ENCODE peak calls at places on chromosomes 4 and X, in five cellular contexts. V is stomach, O is esophagus muscularis mucosa, S is HCT116, D is sigmoid colon. W is an unnamed sample.

GRCh38 chr4:105909699-105910340 is 14.5 kb downstream of the NPNT start:
- DNase-seq in V (no peak), S (peak), D (no peak), O (no peak), W (no peak)

GRCh38 chrX:119541188-119541587 is 24.0 kb downstream of the STEEP1 start:
- DNase-seq in S (no peak), V (no peak), O (no peak), D (no peak), W (no peak)

GRCh38 chr4:53121304-53121865 is 244.5 kb downstream of the SCFD2 start:
- DNase-seq in O (no peak), S (no peak), D (no peak), V (no peak), W (no peak)

GRCh38 chr4:2822461-2823300 is 21.0 kb upstream of the ADD1 start:
- DNase-seq in V (no peak), O (no peak), D (peak), S (no peak), W (peak)

GRCh38 chrX:140447150-140447549 is 57.7 kb downstream of the SOX3 start:
- DNase-seq in O (no peak), S (no peak), D (no peak), V (no peak), W (no peak)

GRCh38 chrX:118961866-118962560 is 12.4 kb upstream of the LONRF3 start:
- DNase-seq in O (no peak), V (no peak), S (no peak), D (no peak), W (no peak)

GRCh38 chrX:139542652-139543051 is 12.1 kb downstream of the F9 start:
- DNase-seq in D (no peak), V (no peak), O (no peak), S (no peak), W (no peak)

GRCh38 chr4:145289403-145290076 is 109.2 kb upstream of the OTUD4 start:
- DNase-seq in V (no peak), O (no peak), S (no peak), D (no peak), W (no peak)

GRCh38 chr4:106287353-106287969 is 28.5 kb downstream of the TBCK start:
- DNase-seq in V (no peak), D (no peak), S (no peak), O (no peak), W (no peak)

GRCh38 chr4:42654606-42655005 is 2.3 kb downstream of the ATP8A1 start:
- DNase-seq in D (no peak), V (no peak), S (peak), O (no peak), W (no peak)

GRCh38 chr4:107856901-107857300 is 32.2 kb downstream of the SGMS2 start:
- DNase-seq in O (no peak), D (no peak), V (no peak), S (no peak), W (no peak)

GRCh38 chr4:11420327-11420726 is 8.4 kb downstream of the HS3ST1 start:
- DNase-seq in D (no peak), O (no peak), S (no peak), V (no peak), W (no peak)

GRCh38 chr4:34193451-34194154 is 2050.7 kb downstream of the ARAP2 start:
- DNase-seq in V (no peak), O (no peak), S (no peak), D (no peak), W (no peak)

GRCh38 chr4:81599646-81600231 is 128.0 kb upstream of the RASGEF1B start:
- DNase-seq in D (no peak), V (no peak), S (no peak), O (no peak), W (no peak)

GRCh38 chrX:103800318-103800717 is 23.7 kb downstream of the PLP1 start:
- DNase-seq in S (no peak), D (no peak), V (no peak), O (no peak), W (no peak)

GRCh38 chrX:2360731-2361130 is 140.0 kb downstream of the DHRSX start:
- DNase-seq in O (no peak), S (no peak), V (no peak), D (no peak), W (no peak)

GRCh38 chr4:113471141-113471860 is 290.2 kb downstream of the CAMK2D start:
- DNase-seq in V (no peak), S (no peak), O (no peak), D (no peak), W (no peak)

GRCh38 chrX:138411048-138411447 is 300.5 kb downstream of the FGF13 start:
- DNase-seq in V (no peak), D (no peak), O (no peak), S (no peak), W (no peak)

GRCh38 chr4:80033581-80033980 is 39.4 kb downstream of the ANTXR2 start:
- DNase-seq in V (no peak), D (no peak), S (no peak), O (no peak), W (no peak)

GRCh38 chr4:1971456-1972200 is 37.1 kb downstream of the NELFA start:
- DNase-seq in D (peak), O (no peak), V (no peak), S (no peak), W (peak)

GRCh38 chr4:106329027-106329618 is 12.8 kb downstream of the AIMP1 start:
- DNase-seq in D (no peak), S (peak), O (no peak), V (no peak), W (no peak)

GRCh38 chr4:31089815-31090214 is 369.6 kb downstream of the PCDH7 start:
- DNase-seq in S (peak), D (no peak), O (no peak), V (peak), W (no peak)

GRCh38 chr4:113941836-113942235 is 37.6 kb downstream of the ARSJ start:
- DNase-seq in V (no peak), D (no peak), O (no peak), S (no peak), W (no peak)

DNA sequence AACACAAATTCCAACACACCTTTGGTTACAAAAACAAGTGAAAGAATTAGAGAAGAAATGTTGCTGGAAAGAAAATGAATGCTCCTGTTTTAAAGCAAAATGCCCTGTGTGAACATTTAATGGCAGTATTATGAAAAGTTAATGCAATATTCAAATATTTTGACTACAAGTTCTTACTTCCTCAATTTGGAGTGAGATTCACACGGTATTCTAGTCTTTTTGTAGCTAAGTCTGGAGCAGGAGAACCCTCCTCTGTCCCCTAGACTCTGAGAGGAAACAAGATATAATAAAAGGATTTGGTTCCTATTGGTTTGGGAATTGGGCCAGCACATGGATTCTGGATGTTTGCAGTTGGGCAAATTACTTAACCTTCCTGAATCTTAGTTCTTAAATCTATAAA is 12.7 kb downstream of the MAD2L1 start:
- DNase-seq in D (no peak), S (no peak), O (no peak), V (no peak), W (no peak)
- H3K27ac ChIP-seq in D (peak), S (no peak), O (peak), V (no peak), W (no peak)

DNA sequence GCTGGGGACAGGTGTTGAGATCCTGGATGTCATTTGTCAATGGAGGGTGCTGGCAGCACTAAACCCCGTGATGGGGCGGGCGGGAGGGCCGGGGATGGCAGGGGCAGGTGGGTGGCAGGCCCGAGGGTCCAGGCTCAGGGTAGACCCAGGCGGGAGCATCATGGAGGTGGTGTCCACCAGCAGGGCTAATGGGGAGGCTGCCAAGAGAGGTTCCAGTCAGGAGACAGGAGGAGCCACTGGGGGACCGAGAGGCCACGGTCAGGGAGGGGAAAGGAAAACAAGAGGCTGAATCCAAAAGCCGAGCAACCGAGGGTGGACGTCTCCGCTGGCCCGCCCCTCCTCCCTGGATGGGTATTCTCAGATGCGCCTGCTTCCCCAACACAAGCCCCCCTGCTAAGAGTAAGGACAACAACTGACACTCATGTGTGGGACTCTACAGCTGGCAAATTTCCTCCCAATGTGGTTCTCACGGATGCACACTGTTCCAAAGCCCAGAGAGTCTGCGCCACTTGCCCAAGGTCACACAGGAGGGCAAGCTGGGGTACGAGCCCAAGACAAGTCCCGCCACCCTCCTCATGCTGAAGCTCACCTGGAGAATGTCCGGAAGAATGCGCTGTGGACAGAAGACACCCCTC is 132.0 kb downstream of the CPZ start:
- DNase-seq in V (peak), S (no peak), O (no peak), D (peak), W (peak)
- TF ChIP-seq POLR2AphosphoS5 in V (no peak), S (no peak), O (no peak), D (no peak), W (no peak)

DNA sequence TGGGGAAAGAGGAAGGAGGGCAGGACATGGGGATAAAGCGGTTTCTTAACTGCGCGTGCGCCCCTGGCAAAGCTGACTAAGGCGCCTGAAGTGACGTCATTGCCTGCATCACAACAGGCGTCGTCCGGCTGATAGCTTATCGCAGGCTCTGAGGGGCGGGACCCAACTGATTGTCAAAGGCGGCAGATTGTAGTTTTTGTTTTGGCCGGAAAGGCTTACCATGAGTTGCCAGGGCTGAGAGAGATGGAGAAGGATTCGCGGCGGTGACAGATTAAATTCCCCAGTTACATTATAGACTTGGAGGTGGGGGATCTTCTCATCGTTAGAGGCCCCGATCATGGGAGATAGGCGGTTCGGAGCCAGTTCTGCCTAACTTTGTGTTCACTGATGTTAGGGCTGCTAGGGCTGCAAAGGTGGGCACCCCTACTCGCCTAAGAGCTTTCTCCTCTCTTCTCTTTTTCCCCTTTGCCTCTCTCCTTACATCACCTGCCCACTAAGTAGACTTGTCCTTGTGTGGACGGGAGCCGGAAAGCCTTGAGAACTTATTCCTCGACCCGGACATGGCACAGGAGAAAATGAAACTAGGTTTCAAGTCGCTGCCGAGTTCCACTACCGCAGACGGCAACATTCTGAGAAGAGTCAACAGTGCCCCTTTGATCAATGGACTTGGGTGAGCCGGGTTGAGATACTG is 148.9 kb upstream of the PLAC1 start:
- DNase-seq in S (peak), V (peak), O (peak), D (peak), W (peak)
- TF ChIP-seq POLR2A in S (no peak), V (no peak), O (no peak), D (peak), W (no peak)

DNA sequence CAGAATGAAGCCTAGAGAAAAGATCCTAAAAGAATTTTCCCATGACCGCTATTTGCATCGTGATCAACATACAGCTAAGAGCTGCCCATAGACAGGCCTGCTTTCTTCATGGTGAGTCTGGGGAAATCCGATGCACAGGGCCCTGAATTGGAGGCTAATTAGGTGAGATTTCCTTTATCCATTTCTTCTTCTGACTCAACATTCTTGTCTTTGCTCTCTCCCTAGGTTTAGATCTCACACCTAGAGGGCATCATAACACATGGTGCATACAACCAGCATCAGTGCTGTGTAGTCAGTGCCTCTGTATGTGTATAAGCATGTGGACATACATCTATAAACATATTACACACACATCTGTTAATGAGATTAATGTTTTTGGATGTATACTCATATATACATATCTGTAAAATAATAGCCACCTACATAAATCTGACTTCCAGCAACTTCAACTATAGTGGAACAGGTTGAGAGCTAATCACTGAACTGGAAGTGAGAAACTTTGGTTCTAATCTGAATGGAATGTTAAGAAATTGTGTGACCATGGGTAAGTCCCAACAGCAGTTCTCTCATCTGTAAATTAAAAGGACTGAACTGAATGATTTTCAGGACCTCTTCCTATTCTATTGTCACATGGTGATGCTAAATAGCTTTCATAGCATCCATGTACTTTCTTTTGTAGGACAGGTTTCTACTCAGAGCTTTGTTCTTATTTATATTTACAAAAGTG is 17.5 kb downstream of the GATB start:
- DNase-seq in O (no peak), D (no peak), V (no peak), S (no peak), W (no peak)
- H3K27ac ChIP-seq in O (no peak), D (no peak), V (no peak), S (no peak), W (no peak)

GRCh38 chr4:147833254-147833653 is 101.4 kb downstream of the ARHGAP10 start:
- DNase-seq in D (no peak), S (no peak), V (no peak), O (no peak), W (no peak)

GRCh38 chr4:147830102-147830463 is 98.2 kb downstream of the ARHGAP10 start:
- DNase-seq in D (no peak), V (no peak), O (no peak), S (no peak), W (no peak)

GRCh38 chr4:147830987-147831386 is 99.1 kb downstream of the ARHGAP10 start:
- DNase-seq in O (no peak), S (no peak), V (no peak), D (no peak), W (no peak)

GRCh38 chr4:147829401-147830101 is 97.7 kb downstream of the ARHGAP10 start:
- DNase-seq in S (no peak), O (no peak), D (peak), V (peak), W (no peak)

GRCh38 chr4:147831452-147832192 is 99.7 kb downstream of the ARHGAP10 start:
- DNase-seq in O (no peak), V (no peak), S (peak), D (peak), W (no peak)
- TF ChIP-seq POLR2AphosphoS5 in O (peak), V (peak), S (peak), D (peak), W (peak)

DNA sequence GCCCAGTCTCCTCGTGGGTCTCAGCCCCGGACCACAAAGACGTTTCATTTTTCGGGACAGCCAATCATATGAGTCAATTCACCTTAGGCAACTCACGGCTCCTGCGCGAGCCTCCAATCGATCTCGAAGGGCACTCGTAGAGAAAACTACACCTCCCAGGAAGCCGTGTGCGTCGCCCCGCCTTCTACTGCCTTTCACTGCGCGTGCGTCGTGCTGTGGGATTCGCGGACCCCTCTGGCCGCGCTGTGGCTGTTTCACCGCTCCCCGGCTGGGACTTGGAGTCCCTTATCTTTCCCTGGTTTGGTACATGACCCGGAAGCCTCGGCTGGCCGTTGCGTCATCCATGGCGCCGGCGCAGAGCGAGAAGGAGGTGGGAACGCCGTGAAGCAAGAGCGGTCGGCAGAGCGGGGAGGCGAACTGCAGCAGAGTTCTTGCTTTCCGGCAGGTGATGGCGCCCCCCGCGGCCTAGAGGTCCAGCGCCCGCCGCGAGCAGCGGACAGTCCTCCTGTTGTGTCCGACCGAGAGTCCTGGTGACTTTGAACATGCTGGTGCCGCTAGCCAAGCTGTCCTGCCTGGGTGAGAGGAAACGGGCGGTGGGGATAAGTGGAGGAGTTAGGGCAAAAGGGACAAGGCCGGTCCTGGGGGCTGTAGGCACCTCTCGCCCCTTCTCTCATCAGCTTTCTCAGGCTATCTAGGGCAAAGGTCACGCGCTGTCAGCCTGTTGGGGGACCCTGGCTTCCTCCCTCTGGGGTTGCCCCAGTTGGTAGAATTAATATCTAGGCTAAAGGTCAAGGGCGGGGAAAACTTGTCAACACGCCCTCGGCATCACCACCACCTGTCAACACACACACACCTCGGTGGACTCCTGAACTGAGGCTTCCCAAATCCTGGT is at the start of gene ETFDH:
- DNase-seq in S (peak), V (peak), O (peak), D (peak), W (peak)
- TF ChIP-seq POLR2A in S (peak), V (no peak), O (peak), D (peak), W (peak)